ENCODE peak calls at places on chromosomes 3 and 15, in six cellular contexts. E, I, S, L, Z and N are unnamed samples.
A peak's percentile ranks its signal among the peaks of the same experiment; 100 is the strongest.

GRCh38 chr3:139466369-139466768 is 9.9 kb downstream of the RBP2 start:
- DNase-seq in E (no peak), I (no peak), S (no peak), L (no peak), Z (no peak), N (no peak)

GRCh38 chr3:36653095-36653494 is 111.3 kb downstream of the DCLK3 start:
- DNase-seq in E (peak; percentile 75), I (no peak), S (no peak), L (no peak), Z (peak; percentile 19), N (no peak)

GRCh38 chr3:129161860-129162271 is 1.0 kb upstream of the ISY1 start:
- DNase-seq in E (peak; percentile 52), I (no peak), S (peak; percentile 13), L (peak; percentile 35), Z (no peak), N (no peak)

GRCh38 chr3:157120071-157120892 is 39.7 kb downstream of the CCNL1 start:
- DNase-seq in E (no peak), I (no peak), S (no peak), L (no peak), Z (no peak), N (no peak)

GRCh38 chr3:9820944-9821343 is 10.9 kb downstream of the TTLL3 start:
- DNase-seq in E (peak; percentile 61), I (no peak), S (no peak), L (peak; percentile 1), Z (no peak), N (no peak)

GRCh38 chr3:177191108-177191779 is 6.0 kb downstream of the TBL1XR1 start:
- DNase-seq in E (no peak), I (no peak), S (no peak), L (no peak), Z (no peak), N (no peak)

GRCh38 chr3:123728014-123728413 is 143.2 kb upstream of the HACD2 start:
- DNase-seq in E (peak; percentile 53), I (no peak), S (no peak), L (no peak), Z (no peak), N (no peak)

GRCh38 chr3:186400677-186401076 is 38.6 kb upstream of the DGKG start:
- DNase-seq in E (no peak), I (no peak), S (no peak), L (no peak), Z (no peak), N (no peak)

GRCh38 chr15:77486542-77487478 is 66.1 kb downstream of the HMG20A start:
- DNase-seq in E (peak; percentile 31), I (no peak), S (no peak), L (no peak), Z (no peak), N (no peak)

GRCh38 chr15:38189651-38190280 is 62.9 kb upstream of the SPRED1 start:
- DNase-seq in E (no peak), I (no peak), S (no peak), L (no peak), Z (no peak), N (no peak)

GRCh38 chr3:30548605-30549004 is 57.8 kb upstream of the TGFBR2 start:
- DNase-seq in E (peak; percentile 26), I (no peak), S (peak; percentile 2), L (no peak), Z (no peak), N (peak; percentile 21)

GRCh38 chr15:98609144-98609852 is 39.0 kb upstream of the IGF1R start:
- DNase-seq in E (peak; percentile 56), I (no peak), S (no peak), L (no peak), Z (peak; percentile 56), N (no peak)

GRCh38 chr15:97027772-97028171 is 697.3 kb downstream of the NR2F2 start:
- DNase-seq in E (no peak), I (no peak), S (no peak), L (no peak), Z (no peak), N (no peak)

GRCh38 chr15:78065284-78065872 is 12.1 kb downstream of the TBC1D2B start:
- DNase-seq in E (peak; percentile 98), I (peak; percentile 94), S (no peak), L (peak; percentile 77), Z (peak; percentile 11), N (no peak)

GRCh38 chr3:3334456-3334855 is 155.0 kb upstream of the CRBN start:
- DNase-seq in E (no peak), I (no peak), S (no peak), L (no peak), Z (no peak), N (no peak)

GRCh38 chr3:140421884-140422283 is 256.0 kb upstream of the TRIM42 start:
- DNase-seq in E (peak; percentile 30), I (no peak), S (no peak), L (no peak), Z (no peak), N (no peak)

GRCh38 chr3:49032646-49033304 is 3.6 kb upstream of the IMPDH2 start:
- DNase-seq in E (peak; percentile 42), I (no peak), S (no peak), L (no peak), Z (no peak), N (no peak)

GRCh38 chr15:46091860-46092450 is 457.1 kb downstream of the SQOR start:
- DNase-seq in E (peak; percentile 55), I (peak; percentile 4), S (peak; percentile 47), L (no peak), Z (no peak), N (no peak)

GRCh38 chr3:196431193-196432136 is 762 bp downstream of the UBXN7 start:
- DNase-seq in E (peak; percentile 70), I (no peak), S (peak; percentile 44), L (peak; percentile 41), Z (no peak), N (peak; percentile 58)

GRCh38 chr15:83930813-83931212 is 276.9 kb downstream of the ADAMTSL3 start:
- DNase-seq in E (no peak), I (no peak), S (no peak), L (no peak), Z (no peak), N (no peak)

GRCh38 chr3:141530133-141530768 is 43.4 kb downstream of the RASA2 start:
- DNase-seq in E (peak; percentile 87), I (peak; percentile 18), S (no peak), L (no peak), Z (no peak), N (no peak)

GRCh38 chr3:69770976-69771634 is 31.8 kb downstream of the MITF start:
- DNase-seq in E (peak; percentile 62), I (no peak), S (no peak), L (no peak), Z (no peak), N (no peak)

GRCh38 chr3:100213891-100214573 is 46.8 kb upstream of the TBC1D23 start:
- DNase-seq in E (peak; percentile 47), I (no peak), S (no peak), L (no peak), Z (no peak), N (no peak)

GRCh38 chr3:14941871-14942270 is 5.5 kb upstream of the NR2C2 start:
- DNase-seq in E (no peak), I (no peak), S (no peak), L (no peak), Z (no peak), N (no peak)

GRCh38 chr15:78620839-78621421 is at the start of gene CHRNA3:
- DNase-seq in E (no peak), I (no peak), S (peak; percentile 72), L (no peak), Z (no peak), N (peak; percentile 64)

GRCh38 chr3:179811321-179812095 is 158.7 kb downstream of the USP13 start:
- DNase-seq in E (peak; percentile 85), I (peak; percentile 65), S (peak; percentile 36), L (no peak), Z (peak; percentile 9), N (peak; percentile 47)

GRCh38 chr15:38069001-38069400 is 134.6 kb downstream of the TMCO5A start:
- DNase-seq in E (peak; percentile 80), I (no peak), S (no peak), L (peak; percentile 31), Z (peak; percentile 11), N (no peak)

GRCh38 chr3:151156618-151157216 is 46.3 kb downstream of the GPR171 start:
- DNase-seq in E (peak; percentile 64), I (peak; percentile 23), S (peak; percentile 31), L (no peak), Z (peak; percentile 30), N (no peak)

GRCh38 chr3:197203714-197204146 is 94.7 kb downstream of the DLG1 start:
- DNase-seq in E (no peak), I (no peak), S (no peak), L (no peak), Z (no peak), N (no peak)

GRCh38 chr15:31202953-31203352 is 101.4 kb upstream of the TRPM1 start:
- DNase-seq in E (no peak), I (no peak), S (no peak), L (no peak), Z (no peak), N (no peak)

GRCh38 chr15:48273047-48273446 is 58.2 kb upstream of the DUT start:
- DNase-seq in E (no peak), I (no peak), S (no peak), L (no peak), Z (no peak), N (no peak)

DNA sequence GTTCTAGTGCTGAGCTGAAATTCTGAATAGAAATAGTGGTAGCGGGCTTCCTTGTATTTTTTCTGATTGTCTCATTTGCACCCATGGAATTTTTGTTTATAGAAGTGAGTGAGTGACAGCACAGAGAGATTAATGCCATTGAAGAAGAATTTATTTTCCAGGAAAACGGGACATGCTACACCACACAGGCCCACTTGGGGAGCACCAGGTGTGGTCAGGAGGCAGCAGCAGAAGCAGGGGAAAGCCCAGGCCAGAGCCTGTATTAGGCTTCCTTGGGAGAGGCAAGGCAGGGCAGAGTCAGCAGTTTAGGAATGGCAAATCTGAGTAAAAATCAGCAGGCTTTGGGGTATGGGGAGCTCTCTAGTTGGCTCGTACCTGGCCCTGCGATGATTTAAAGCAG is 88.4 kb upstream of the ATP11B start:
- DNase-seq in E (no peak), I (no peak), S (no peak), L (no peak), Z (no peak), N (peak; percentile 27)
- TF ChIP-seq CTCF in E (no peak), I (no peak), S (peak; percentile 36), L (no peak), Z (no peak), N (no peak)

GRCh38 chr15:92053727-92054316 is 200.3 kb downstream of the SLCO3A1 start:
- DNase-seq in E (no peak), I (no peak), S (no peak), L (no peak), Z (no peak), N (no peak)
- TF ChIP-seq CTCF in E (peak; percentile 9), I (peak; percentile 40), S (peak; percentile 48), L (peak; percentile 14), Z (peak; percentile 39), N (peak; percentile 63)

DNA sequence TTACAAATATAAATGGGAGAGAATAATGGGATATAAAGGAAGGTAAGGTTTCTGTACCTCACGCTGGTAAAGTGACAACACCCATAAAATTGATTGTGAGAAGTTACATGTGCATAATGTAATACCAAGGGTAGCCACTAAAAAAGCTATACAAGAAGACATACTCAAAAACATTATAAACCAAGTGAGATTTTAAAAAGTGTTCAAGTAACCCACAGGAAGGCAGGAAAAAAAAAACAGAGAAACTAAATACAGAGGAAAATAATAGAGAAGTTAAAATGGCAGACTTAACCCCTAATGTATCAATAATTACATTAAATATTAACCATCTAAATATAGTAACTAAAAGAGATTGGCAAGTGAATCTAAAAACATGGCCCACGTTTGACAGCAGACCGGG is 76.3 kb downstream of the PCSK6 start:
- DNase-seq in E (no peak), I (no peak), S (no peak), L (no peak), Z (no peak), N (no peak)
- TF ChIP-seq CTCF in E (no peak), I (no peak), S (no peak), L (peak; percentile 38), Z (no peak), N (peak; percentile 54)

GRCh38 chr3:53199834-53200233 is 38.8 kb downstream of the PRKCD start:
- DNase-seq in E (no peak), I (no peak), S (no peak), L (no peak), Z (no peak), N (no peak)
- TF ChIP-seq CTCF in E (no peak), I (no peak), S (no peak), L (no peak), Z (peak; percentile 16), N (no peak)